ENCODE peak calls at places on chromosome 21, in eight cellular contexts. One of them, this sample, is unnamed.

GRCh38 chr21:28822882-28823335 is 169.8 kb downstream of the LTN1 start:
- DNase-seq in RWPE2: no peak
- DNase-seq in right lobe of liver: no peak
- DNase-seq in D721Med: no peak
- DNase-seq in endothelial cell: no peak
- DNase-seq in Calu3: no peak
- DNase-seq in colonic mucosa: peak
- DNase-seq in suprapubic skin: no peak
- DNase-seq in this sample: no peak

GRCh38 chr21:42435833-42436232 is 32.1 kb downstream of the UBASH3A start:
- DNase-seq in RWPE2: no peak
- DNase-seq in right lobe of liver: no peak
- DNase-seq in D721Med: no peak
- DNase-seq in endothelial cell: no peak
- DNase-seq in Calu3: no peak
- DNase-seq in colonic mucosa: no peak
- DNase-seq in suprapubic skin: no peak
- DNase-seq in this sample: no peak

GRCh38 chr21:31354604-31355443 is 10.8 kb upstream of the TIAM1 start:
- DNase-seq in RWPE2: peak
- DNase-seq in right lobe of liver: peak
- DNase-seq in D721Med: no peak
- DNase-seq in endothelial cell: no peak
- DNase-seq in Calu3: peak
- DNase-seq in colonic mucosa: no peak
- DNase-seq in suprapubic skin: no peak
- DNase-seq in this sample: peak

GRCh38 chr21:41438425-41439113 is 12.5 kb downstream of the MX1 start:
- DNase-seq in RWPE2: no peak
- DNase-seq in right lobe of liver: no peak
- DNase-seq in D721Med: no peak
- DNase-seq in endothelial cell: no peak
- DNase-seq in Calu3: no peak
- DNase-seq in colonic mucosa: no peak
- DNase-seq in suprapubic skin: no peak
- DNase-seq in this sample: no peak

GRCh38 chr21:42474043-42474831 is 21.8 kb downstream of the RSPH1 start:
- DNase-seq in RWPE2: no peak
- DNase-seq in right lobe of liver: peak
- DNase-seq in D721Med: no peak
- DNase-seq in endothelial cell: no peak
- DNase-seq in Calu3: peak
- DNase-seq in colonic mucosa: peak
- DNase-seq in suprapubic skin: peak
- DNase-seq in this sample: peak

GRCh38 chr21:31894441-31894840 is 21.6 kb downstream of the HUNK start:
- DNase-seq in RWPE2: no peak
- DNase-seq in right lobe of liver: no peak
- DNase-seq in D721Med: no peak
- DNase-seq in endothelial cell: no peak
- DNase-seq in Calu3: no peak
- DNase-seq in colonic mucosa: no peak
- DNase-seq in suprapubic skin: peak
- DNase-seq in this sample: no peak

GRCh38 chr21:28436286-28436932 is 556.3 kb downstream of the LTN1 start:
- DNase-seq in RWPE2: no peak
- DNase-seq in right lobe of liver: no peak
- DNase-seq in D721Med: no peak
- DNase-seq in endothelial cell: no peak
- DNase-seq in Calu3: no peak
- DNase-seq in colonic mucosa: no peak
- DNase-seq in suprapubic skin: no peak
- DNase-seq in this sample: peak

GRCh38 chr21:16071082-16071481 is 341.3 kb downstream of the USP25 start:
- DNase-seq in RWPE2: no peak
- DNase-seq in right lobe of liver: no peak
- DNase-seq in D721Med: no peak
- DNase-seq in endothelial cell: no peak
- DNase-seq in Calu3: no peak
- DNase-seq in colonic mucosa: no peak
- DNase-seq in suprapubic skin: peak
- DNase-seq in this sample: no peak

GRCh38 chr21:42183374-42184266 is 35.3 kb upstream of the ABCG1 start:
- DNase-seq in RWPE2: no peak
- DNase-seq in right lobe of liver: no peak
- DNase-seq in D721Med: no peak
- DNase-seq in endothelial cell: no peak
- DNase-seq in Calu3: no peak
- DNase-seq in colonic mucosa: no peak
- DNase-seq in suprapubic skin: no peak
- DNase-seq in this sample: no peak

GRCh38 chr21:42112857-42113256 is 41.7 kb downstream of the UMODL1 start:
- DNase-seq in RWPE2: no peak
- DNase-seq in right lobe of liver: no peak
- DNase-seq in D721Med: no peak
- DNase-seq in endothelial cell: no peak
- DNase-seq in Calu3: no peak
- DNase-seq in colonic mucosa: no peak
- DNase-seq in suprapubic skin: no peak
- DNase-seq in this sample: no peak

GRCh38 chr21:33394260-33394659 is 9.0 kb upstream of the IFNGR2 start:
- DNase-seq in RWPE2: no peak
- DNase-seq in right lobe of liver: no peak
- DNase-seq in D721Med: no peak
- DNase-seq in endothelial cell: no peak
- DNase-seq in Calu3: no peak
- DNase-seq in colonic mucosa: no peak
- DNase-seq in suprapubic skin: no peak
- DNase-seq in this sample: no peak

GRCh38 chr21:36211660-36212512 is 55.3 kb downstream of the DOP1B start:
- DNase-seq in RWPE2: no peak
- DNase-seq in right lobe of liver: no peak
- DNase-seq in D721Med: no peak
- DNase-seq in endothelial cell: no peak
- DNase-seq in Calu3: no peak
- DNase-seq in colonic mucosa: no peak
- DNase-seq in suprapubic skin: no peak
- DNase-seq in this sample: peak

GRCh38 chr21:32336711-32337110 is 38.1 kb downstream of the MRAP start:
- DNase-seq in RWPE2: no peak
- DNase-seq in right lobe of liver: no peak
- DNase-seq in D721Med: no peak
- DNase-seq in endothelial cell: no peak
- DNase-seq in Calu3: no peak
- DNase-seq in colonic mucosa: no peak
- DNase-seq in suprapubic skin: no peak
- DNase-seq in this sample: no peak

GRCh38 chr21:17821121-17821520 is 2.0 kb upstream of the C21orf91 start:
- DNase-seq in RWPE2: no peak
- DNase-seq in right lobe of liver: no peak
- DNase-seq in D721Med: no peak
- DNase-seq in endothelial cell: no peak
- DNase-seq in Calu3: no peak
- DNase-seq in colonic mucosa: no peak
- DNase-seq in suprapubic skin: no peak
- DNase-seq in this sample: no peak
- TF ChIP-seq CTCF in RWPE2: no peak
- TF ChIP-seq CTCF in right lobe of liver: no peak
- TF ChIP-seq CTCF in D721Med: no peak
- TF ChIP-seq CTCF in endothelial cell: no peak
- TF ChIP-seq CTCF in Calu3: no peak
- TF ChIP-seq CTCF in colonic mucosa: no peak
- TF ChIP-seq CTCF in suprapubic skin: no peak
- TF ChIP-seq CTCF in this sample: no peak

DNA sequence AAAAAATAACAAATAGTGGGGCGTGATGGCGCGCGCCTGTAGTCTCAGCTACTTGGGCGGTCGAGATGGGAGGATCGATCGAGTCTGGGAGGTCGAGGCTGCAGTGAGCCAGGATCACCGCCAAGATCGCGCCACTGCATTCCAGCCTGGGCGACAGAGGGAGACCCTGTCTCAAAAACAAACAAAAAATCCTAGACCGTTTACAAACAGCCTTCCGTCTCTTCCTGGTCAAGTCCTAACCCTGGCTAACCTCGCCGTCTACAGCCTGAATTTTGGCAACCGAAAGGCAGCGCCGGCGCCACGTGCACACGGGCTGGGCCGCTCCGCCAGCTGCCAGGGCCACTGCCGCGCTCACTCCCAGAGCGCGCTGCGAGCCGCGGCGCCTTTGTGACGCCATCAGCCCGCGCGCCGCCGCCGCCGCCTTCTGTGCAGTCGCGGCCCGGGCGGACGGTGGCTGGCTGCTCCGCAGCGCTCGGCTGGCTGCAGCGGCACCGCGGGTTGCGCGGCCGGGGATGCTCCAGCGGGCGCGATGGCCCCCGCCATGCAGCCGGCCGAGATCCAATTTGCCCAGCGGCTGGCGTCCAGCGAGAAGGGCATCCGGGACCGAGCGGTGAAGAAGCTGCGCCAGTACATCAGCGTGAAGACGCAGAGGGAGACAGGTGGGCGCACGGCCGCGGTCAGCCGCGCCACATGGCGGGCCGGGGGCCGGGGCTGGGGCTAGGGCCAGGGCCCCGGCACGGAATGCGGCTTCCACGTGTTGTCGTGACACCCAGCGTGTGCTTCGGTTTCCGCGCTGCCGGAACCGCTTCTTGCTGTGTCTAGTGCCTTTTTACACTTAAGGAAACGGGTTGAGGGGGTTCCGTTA is at the start of the genes HSF2BP and RRP1B:
- DNase-seq in RWPE2: no peak
- DNase-seq in right lobe of liver: peak
- DNase-seq in D721Med: peak
- DNase-seq in endothelial cell: peak
- DNase-seq in Calu3: peak
- DNase-seq in colonic mucosa: peak
- DNase-seq in suprapubic skin: peak
- DNase-seq in this sample: no peak
- TF ChIP-seq CTCF in RWPE2: peak
- TF ChIP-seq CTCF in right lobe of liver: peak
- TF ChIP-seq CTCF in D721Med: no peak
- TF ChIP-seq CTCF in endothelial cell: no peak
- TF ChIP-seq CTCF in Calu3: no peak
- TF ChIP-seq CTCF in colonic mucosa: no peak
- TF ChIP-seq CTCF in suprapubic skin: no peak
- TF ChIP-seq CTCF in this sample: no peak

DNA sequence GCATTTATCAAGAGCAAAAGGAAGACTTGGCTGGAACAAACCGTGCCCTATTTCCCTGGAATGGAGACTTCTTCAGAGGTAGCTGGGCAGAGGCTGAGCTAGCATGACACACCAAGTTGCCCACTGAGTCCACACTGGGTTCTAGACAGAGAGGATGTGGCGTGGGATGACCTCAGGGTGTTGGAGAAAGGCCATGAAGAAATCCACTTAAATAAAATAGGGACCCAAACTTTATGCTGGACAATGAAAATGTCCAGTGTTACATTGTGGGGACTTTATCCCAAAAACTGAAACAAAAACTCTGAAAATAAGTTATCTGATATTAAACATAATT is 116.2 kb downstream of the KCNJ6 start:
- DNase-seq in RWPE2: no peak
- DNase-seq in right lobe of liver: no peak
- DNase-seq in D721Med: no peak
- DNase-seq in endothelial cell: no peak
- DNase-seq in Calu3: no peak
- DNase-seq in colonic mucosa: no peak
- DNase-seq in suprapubic skin: no peak
- DNase-seq in this sample: no peak
- TF ChIP-seq CTCF in RWPE2: no peak
- TF ChIP-seq CTCF in right lobe of liver: no peak
- TF ChIP-seq CTCF in D721Med: no peak
- TF ChIP-seq CTCF in endothelial cell: no peak
- TF ChIP-seq CTCF in Calu3: no peak
- TF ChIP-seq CTCF in colonic mucosa: no peak
- TF ChIP-seq CTCF in suprapubic skin: no peak
- TF ChIP-seq CTCF in this sample: no peak

GRCh38 chr21:45468971-45469272 is 64.0 kb downstream of the COL18A1 start:
- DNase-seq in RWPE2: no peak
- DNase-seq in right lobe of liver: no peak
- DNase-seq in D721Med: no peak
- DNase-seq in endothelial cell: no peak
- DNase-seq in Calu3: no peak
- DNase-seq in colonic mucosa: no peak
- DNase-seq in suprapubic skin: no peak
- DNase-seq in this sample: no peak
- TF ChIP-seq CTCF in RWPE2: no peak
- TF ChIP-seq CTCF in right lobe of liver: no peak
- TF ChIP-seq CTCF in D721Med: no peak
- TF ChIP-seq CTCF in endothelial cell: no peak
- TF ChIP-seq CTCF in Calu3: no peak
- TF ChIP-seq CTCF in colonic mucosa: no peak
- TF ChIP-seq CTCF in suprapubic skin: no peak
- TF ChIP-seq CTCF in this sample: no peak

This sample was measured in epithelial cell of proximal tubule.